ENCODE peak calls at places on chromosomes 12 and 14, in six cellular contexts. One of them, this sample, is unnamed.

GRCh38 chr14:29861996-29862395 is 65.7 kb downstream of the PRKD1 start:
- DNase-seq in GM13976: no peak
- DNase-seq in ovary: no peak
- DNase-seq in HFFc6: no peak
- DNase-seq in fibroblast of the aortic adventitia: peak; percentile 6
- DNase-seq in cardiac muscle cell: no peak
- DNase-seq in this sample: no peak

GRCh38 chr12:34396006-34396860 is 373.9 kb downstream of the ALG10 start:
- DNase-seq in cardiac muscle cell: no peak
- DNase-seq in HFFc6: no peak
- DNase-seq in fibroblast of the aortic adventitia: no peak
- DNase-seq in ovary: peak; percentile 3
- DNase-seq in GM13976: peak; percentile 6
- DNase-seq in this sample: no peak

GRCh38 chr12:49293056-49293956 is 1.6 kb upstream of the PRPH start:
- DNase-seq in GM13976: no peak
- DNase-seq in HFFc6: no peak
- DNase-seq in fibroblast of the aortic adventitia: peak; percentile 68
- DNase-seq in ovary: peak; percentile 43
- DNase-seq in cardiac muscle cell: no peak
- DNase-seq in this sample: no peak

GRCh38 chr14:22112004-22112403 is 438.4 kb upstream of the OR4E1 start:
- DNase-seq in GM13976: peak; percentile 26
- DNase-seq in ovary: no peak
- DNase-seq in cardiac muscle cell: peak; percentile 32
- DNase-seq in fibroblast of the aortic adventitia: no peak
- DNase-seq in HFFc6: no peak
- DNase-seq in this sample: peak; percentile 29

GRCh38 chr14:105392161-105393090 is 5.9 kb upstream of the TEX22 start:
- DNase-seq in cardiac muscle cell: no peak
- DNase-seq in ovary: peak; percentile 21
- DNase-seq in fibroblast of the aortic adventitia: no peak
- DNase-seq in GM13976: no peak
- DNase-seq in HFFc6: no peak
- DNase-seq in this sample: no peak

GRCh38 chr12:56297400-56297799 is 2.7 kb downstream of the CS start:
- DNase-seq in HFFc6: no peak
- DNase-seq in ovary: no peak
- DNase-seq in cardiac muscle cell: no peak
- DNase-seq in GM13976: no peak
- DNase-seq in fibroblast of the aortic adventitia: no peak
- DNase-seq in this sample: no peak

GRCh38 chr12:131499160-131499863 is 211.6 kb upstream of the SFSWAP start:
- DNase-seq in fibroblast of the aortic adventitia: no peak
- DNase-seq in HFFc6: no peak
- DNase-seq in GM13976: no peak
- DNase-seq in cardiac muscle cell: no peak
- DNase-seq in ovary: no peak
- DNase-seq in this sample: no peak

GRCh38 chr14:90184571-90185266 is 71.6 kb upstream of the PSMC1 start:
- DNase-seq in HFFc6: no peak
- DNase-seq in ovary: no peak
- DNase-seq in fibroblast of the aortic adventitia: no peak
- DNase-seq in cardiac muscle cell: no peak
- DNase-seq in GM13976: no peak
- DNase-seq in this sample: no peak

GRCh38 chr12:52975204-52975603 is 26.3 kb downstream of the KRT18 start:
- DNase-seq in fibroblast of the aortic adventitia: peak; percentile 58
- DNase-seq in GM13976: no peak
- DNase-seq in ovary: no peak
- DNase-seq in cardiac muscle cell: no peak
- DNase-seq in HFFc6: no peak
- DNase-seq in this sample: no peak

GRCh38 chr12:130571734-130572133 is 144.4 kb downstream of the RIMBP2 start:
- DNase-seq in ovary: no peak
- DNase-seq in HFFc6: no peak
- DNase-seq in fibroblast of the aortic adventitia: no peak
- DNase-seq in cardiac muscle cell: no peak
- DNase-seq in GM13976: no peak
- DNase-seq in this sample: no peak

DNA sequence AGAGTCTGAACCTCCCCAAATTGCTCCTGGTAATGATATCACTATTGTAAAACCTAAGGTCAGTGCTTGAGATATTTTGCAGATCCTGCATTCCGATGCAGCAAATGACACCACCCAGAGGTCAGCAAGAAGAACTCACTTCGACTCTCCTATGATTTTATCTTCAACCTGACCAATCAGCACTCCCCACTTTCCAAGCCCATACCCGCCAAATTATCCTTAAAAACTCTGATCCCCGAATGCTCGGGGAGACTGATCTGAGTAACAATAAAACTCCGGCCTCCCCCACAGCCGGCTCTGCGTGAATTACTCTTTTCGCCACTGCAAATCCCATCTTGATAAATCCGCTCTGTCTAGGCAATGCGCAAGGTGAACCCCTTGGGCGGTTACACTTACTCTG is 1.2 kb downstream of the NPC2 start:
- DNase-seq in GM13976: no peak
- DNase-seq in HFFc6: peak; percentile 41
- DNase-seq in cardiac muscle cell: peak; percentile 39
- DNase-seq in fibroblast of the aortic adventitia: peak; percentile 66
- DNase-seq in ovary: no peak
- DNase-seq in this sample: peak; percentile 75
- TF ChIP-seq CTCF in GM13976: peak; percentile 31
- TF ChIP-seq CTCF in HFFc6: peak; percentile 64
- TF ChIP-seq CTCF in cardiac muscle cell: peak; percentile 27
- TF ChIP-seq CTCF in fibroblast of the aortic adventitia: peak; percentile 27
- TF ChIP-seq CTCF in ovary: no peak
- TF ChIP-seq CTCF in this sample: peak; percentile 81

GRCh38 chr14:106875503-106875902 is 1349.1 kb downstream of the TMEM121 start:
- DNase-seq in HFFc6: no peak
- DNase-seq in GM13976: no peak
- DNase-seq in cardiac muscle cell: no peak
- DNase-seq in fibroblast of the aortic adventitia: no peak
- DNase-seq in ovary: peak; percentile 59
- DNase-seq in this sample: peak; percentile 86

GRCh38 chr14:106876711-106877110 is 1350.3 kb downstream of the TMEM121 start:
- DNase-seq in GM13976: no peak
- DNase-seq in fibroblast of the aortic adventitia: no peak
- DNase-seq in HFFc6: no peak
- DNase-seq in ovary: no peak
- DNase-seq in cardiac muscle cell: no peak
- DNase-seq in this sample: peak; percentile 57

GRCh38 chr14:106877527-106877926 is 1351.1 kb downstream of the TMEM121 start:
- DNase-seq in cardiac muscle cell: no peak
- DNase-seq in HFFc6: no peak
- DNase-seq in fibroblast of the aortic adventitia: no peak
- DNase-seq in GM13976: no peak
- DNase-seq in ovary: no peak
- DNase-seq in this sample: peak; percentile 77

GRCh38 chr14:106883218-106883692 is 1356.9 kb downstream of the TMEM121 start:
- DNase-seq in cardiac muscle cell: no peak
- DNase-seq in ovary: peak; percentile 56
- DNase-seq in GM13976: peak; percentile 27
- DNase-seq in fibroblast of the aortic adventitia: no peak
- DNase-seq in HFFc6: no peak
- DNase-seq in this sample: peak; percentile 31

GRCh38 chr14:106879241-106879640 is 1352.9 kb downstream of the TMEM121 start:
- DNase-seq in cardiac muscle cell: no peak
- DNase-seq in ovary: peak; percentile 54
- DNase-seq in fibroblast of the aortic adventitia: no peak
- DNase-seq in HFFc6: no peak
- DNase-seq in GM13976: peak; percentile 70
- DNase-seq in this sample: peak; percentile 84
- TF ChIP-seq CTCF in cardiac muscle cell: no peak
- TF ChIP-seq CTCF in ovary: no peak
- TF ChIP-seq CTCF in fibroblast of the aortic adventitia: no peak
- TF ChIP-seq CTCF in HFFc6: peak; percentile 68
- TF ChIP-seq CTCF in GM13976: peak; percentile 83
- TF ChIP-seq CTCF in this sample: peak; percentile 92

GRCh38 chr14:74290415-74290814 is 12.3 kb downstream of the ABCD4 start:
- DNase-seq in HFFc6: no peak
- DNase-seq in cardiac muscle cell: no peak
- DNase-seq in ovary: no peak
- DNase-seq in fibroblast of the aortic adventitia: peak; percentile 16
- DNase-seq in GM13976: peak; percentile 55
- DNase-seq in this sample: peak; percentile 50
- TF ChIP-seq CTCF in HFFc6: peak; percentile 79
- TF ChIP-seq CTCF in cardiac muscle cell: peak; percentile 52
- TF ChIP-seq CTCF in ovary: no peak
- TF ChIP-seq CTCF in fibroblast of the aortic adventitia: peak; percentile 64
- TF ChIP-seq CTCF in GM13976: no peak
- TF ChIP-seq CTCF in this sample: peak; percentile 70

GRCh38 chr12:63415357-63415756 is 252.9 kb downstream of the DPY19L2 start:
- DNase-seq in cardiac muscle cell: no peak
- DNase-seq in GM13976: no peak
- DNase-seq in ovary: no peak
- DNase-seq in HFFc6: no peak
- DNase-seq in fibroblast of the aortic adventitia: no peak
- DNase-seq in this sample: no peak

GRCh38 chr12:63423839-63424238 is 244.5 kb downstream of the DPY19L2 start:
- DNase-seq in cardiac muscle cell: no peak
- DNase-seq in HFFc6: no peak
- DNase-seq in ovary: no peak
- DNase-seq in GM13976: no peak
- DNase-seq in fibroblast of the aortic adventitia: no peak
- DNase-seq in this sample: no peak

GRCh38 chr12:63416788-63417187 is 251.5 kb downstream of the DPY19L2 start:
- DNase-seq in ovary: no peak
- DNase-seq in fibroblast of the aortic adventitia: no peak
- DNase-seq in GM13976: no peak
- DNase-seq in HFFc6: no peak
- DNase-seq in cardiac muscle cell: no peak
- DNase-seq in this sample: no peak

GRCh38 chr12:63419119-63419518 is 249.2 kb downstream of the DPY19L2 start:
- DNase-seq in fibroblast of the aortic adventitia: no peak
- DNase-seq in ovary: no peak
- DNase-seq in GM13976: no peak
- DNase-seq in HFFc6: no peak
- DNase-seq in cardiac muscle cell: no peak
- DNase-seq in this sample: no peak

DNA sequence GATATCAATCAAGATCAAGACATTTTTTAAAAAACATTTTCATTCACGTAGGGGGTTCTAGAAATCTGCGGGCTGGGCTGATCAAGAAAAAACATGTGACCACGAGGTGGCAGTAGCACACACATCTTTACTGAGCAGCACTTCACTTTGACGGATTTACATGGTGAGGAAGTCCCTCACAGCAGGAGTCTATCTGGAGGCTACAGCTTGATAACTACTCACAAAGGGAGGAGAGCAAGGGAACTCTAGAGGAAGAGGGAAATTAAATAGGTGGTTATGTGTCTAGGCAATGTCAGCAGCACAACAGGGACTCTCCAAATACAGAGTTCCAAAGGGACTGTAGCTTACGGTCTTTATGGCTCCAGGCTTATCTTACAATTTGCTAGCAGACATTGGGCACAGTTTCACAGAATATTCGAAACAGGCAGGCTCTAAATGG is 248.1 kb downstream of the DPY19L2 start:
- DNase-seq in GM13976: peak; percentile 39
- DNase-seq in HFFc6: peak; percentile 52
- DNase-seq in ovary: no peak
- DNase-seq in fibroblast of the aortic adventitia: peak; percentile 66
- DNase-seq in cardiac muscle cell: peak; percentile 43
- DNase-seq in this sample: peak; percentile 67
- TF ChIP-seq CTCF in GM13976: peak; percentile 61
- TF ChIP-seq CTCF in HFFc6: peak; percentile 88
- TF ChIP-seq CTCF in ovary: no peak
- TF ChIP-seq CTCF in fibroblast of the aortic adventitia: peak; percentile 61
- TF ChIP-seq CTCF in cardiac muscle cell: peak; percentile 69
- TF ChIP-seq CTCF in this sample: peak; percentile 86

GRCh38 chr14:103104389-103104653 is 9.8 kb downstream of the EXOC3L4 start:
- DNase-seq in HFFc6: no peak
- DNase-seq in ovary: no peak
- DNase-seq in cardiac muscle cell: no peak
- DNase-seq in GM13976: no peak
- DNase-seq in fibroblast of the aortic adventitia: no peak
- DNase-seq in this sample: no peak

GRCh38 chr14:103102689-103103260 is 8.2 kb downstream of the EXOC3L4 start:
- DNase-seq in GM13976: no peak
- DNase-seq in fibroblast of the aortic adventitia: no peak
- DNase-seq in ovary: no peak
- DNase-seq in cardiac muscle cell: no peak
- DNase-seq in HFFc6: no peak
- DNase-seq in this sample: no peak

GRCh38 chr14:103104654-103105511 is 10.4 kb downstream of the EXOC3L4 start:
- DNase-seq in fibroblast of the aortic adventitia: peak; percentile 69
- DNase-seq in GM13976: peak; percentile 89
- DNase-seq in HFFc6: no peak
- DNase-seq in ovary: peak; percentile 83
- DNase-seq in cardiac muscle cell: peak; percentile 72
- DNase-seq in this sample: peak; percentile 66

GRCh38 chr14:103101964-103102688 is 7.6 kb downstream of the EXOC3L4 start:
- DNase-seq in fibroblast of the aortic adventitia: no peak
- DNase-seq in GM13976: no peak
- DNase-seq in ovary: no peak
- DNase-seq in cardiac muscle cell: no peak
- DNase-seq in HFFc6: no peak
- DNase-seq in this sample: no peak

DNA sequence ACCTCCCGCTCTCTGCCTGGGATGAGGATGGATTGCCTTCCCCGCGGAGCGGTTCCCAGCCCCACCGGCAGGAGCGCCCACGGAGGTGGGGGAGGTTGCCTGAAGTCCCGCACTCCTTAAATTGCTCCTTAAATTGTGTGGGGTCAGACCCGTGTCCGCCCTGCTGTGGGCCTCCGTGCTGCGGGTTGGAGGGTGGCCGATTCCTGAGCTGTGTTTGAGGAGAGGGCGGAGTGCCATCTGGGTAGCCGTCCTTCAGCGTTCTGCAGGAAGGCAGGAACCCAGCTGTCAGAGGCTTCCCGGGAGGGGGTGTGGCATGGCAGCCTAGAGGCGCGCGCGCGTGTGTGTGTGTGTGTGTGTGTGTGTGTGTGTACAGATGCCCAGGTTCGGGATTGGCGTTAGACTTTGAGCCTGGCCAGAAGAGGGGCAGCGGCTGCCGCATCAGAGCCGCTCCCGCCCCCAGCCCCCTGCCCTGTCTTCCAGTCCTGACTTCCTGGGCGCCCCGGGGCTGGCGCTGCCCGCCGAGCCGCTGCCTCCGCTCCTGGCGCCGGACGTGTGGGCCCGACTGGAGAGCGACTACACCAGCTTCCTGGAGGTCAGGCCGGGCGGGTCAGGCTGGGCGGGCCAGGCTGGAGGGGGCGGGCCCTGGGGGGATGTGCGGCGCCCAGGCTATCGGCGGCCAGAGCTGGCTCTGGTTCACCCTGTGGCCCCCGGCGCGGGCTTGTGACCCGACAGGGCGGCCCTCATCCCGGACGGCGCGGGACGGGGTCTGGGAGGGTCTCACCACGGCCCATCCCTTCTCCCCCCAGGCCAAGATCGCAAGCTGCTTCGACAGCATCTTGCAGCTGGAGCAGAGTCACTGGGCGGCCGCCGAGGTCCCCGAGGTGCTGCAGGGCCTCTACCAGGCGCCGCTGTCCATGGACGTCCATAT is 9.2 kb downstream of the EXOC3L4 start:
- DNase-seq in HFFc6: peak; percentile 50
- DNase-seq in cardiac muscle cell: peak; percentile 57
- DNase-seq in fibroblast of the aortic adventitia: peak; percentile 55
- DNase-seq in ovary: no peak
- DNase-seq in GM13976: no peak
- DNase-seq in this sample: no peak
- TF ChIP-seq CTCF in HFFc6: peak; percentile 58
- TF ChIP-seq CTCF in cardiac muscle cell: peak; percentile 34
- TF ChIP-seq CTCF in fibroblast of the aortic adventitia: peak; percentile 53
- TF ChIP-seq CTCF in ovary: no peak
- TF ChIP-seq CTCF in GM13976: no peak
- TF ChIP-seq CTCF in this sample: no peak

GRCh38 chr14:25537846-25538455 is 488.0 kb upstream of the STXBP6 start:
- DNase-seq in GM13976: no peak
- DNase-seq in fibroblast of the aortic adventitia: no peak
- DNase-seq in cardiac muscle cell: peak; percentile 57
- DNase-seq in HFFc6: no peak
- DNase-seq in ovary: no peak
- DNase-seq in this sample: peak; percentile 30
- TF ChIP-seq CTCF in GM13976: no peak
- TF ChIP-seq CTCF in fibroblast of the aortic adventitia: no peak
- TF ChIP-seq CTCF in cardiac muscle cell: no peak
- TF ChIP-seq CTCF in HFFc6: peak; percentile 39
- TF ChIP-seq CTCF in ovary: no peak
- TF ChIP-seq CTCF in this sample: peak; percentile 85